ENCODE peak calls at places on chromosomes 11 and 22, in seven cellular contexts. C is ureter; B is NCI-H2107; Y is choroid plexus epithelial cell; M is HEK293T; R is stimulated activated naive CD4-positive, alpha-beta T cell; Q is hippocampal formation. O is an unnamed sample.

GRCh38 chr11:125242141-125242780 is 77.7 kb downstream of the PKNOX2 start:
- DNase-seq in C (no peak), B (no peak), Y (no peak), M (no peak), R (no peak), Q (no peak), O (no peak)

GRCh38 chr11:75800728-75801361 is 14.2 kb upstream of the UVRAG start:
- DNase-seq in C (no peak), B (no peak), Y (no peak), M (no peak), R (no peak), Q (no peak), O (no peak)

GRCh38 chr11:35531246-35531645 is 5.8 kb upstream of the PAMR1 start:
- DNase-seq in C (no peak), B (no peak), Y (no peak), M (no peak), R (no peak), Q (no peak), O (no peak)

GRCh38 chr11:12117200-12117995 is 7.0 kb downstream of the MICAL2 start:
- DNase-seq in C (no peak), B (no peak), Y (peak; percentile 61), M (no peak), R (no peak), Q (no peak), O (peak; percentile 34)

GRCh38 chr11:14422052-14422813 is 63.2 kb upstream of the RRAS2 start:
- DNase-seq in C (peak; percentile 85), B (peak; percentile 17), Y (peak; percentile 100), M (peak; percentile 27), R (no peak), Q (peak; percentile 36), O (no peak)

GRCh38 chr11:96246718-96247540 is 96.1 kb downstream of the MAML2 start:
- DNase-seq in C (no peak), B (no peak), Y (peak; percentile 78), M (no peak), R (no peak), Q (no peak), O (no peak)

GRCh38 chr11:100746448-100746847 is 59.4 kb downstream of the ARHGAP42 start:
- DNase-seq in C (no peak), B (no peak), Y (no peak), M (no peak), R (no peak), Q (no peak), O (no peak)

GRCh38 chr11:20080032-20080685 is 80.1 kb downstream of the DBX1 start:
- DNase-seq in C (no peak), B (no peak), Y (no peak), M (no peak), R (no peak), Q (no peak), O (no peak)

GRCh38 chr22:36741204-36741793 is 34.6 kb downstream of the IFT27 start:
- DNase-seq in C (no peak), B (no peak), Y (peak; percentile 13), M (peak; percentile 62), R (no peak), Q (no peak), O (no peak)

GRCh38 chr11:975824-976223 is 50.2 kb downstream of the AP2A2 start:
- DNase-seq in C (no peak), B (no peak), Y (peak; percentile 66), M (peak; percentile 52), R (no peak), Q (no peak), O (peak; percentile 25)

GRCh38 chr22:49327411-49327810 is 500.3 kb downstream of the BRD1 start:
- DNase-seq in C (peak; percentile 29), B (no peak), Y (no peak), M (no peak), R (no peak), Q (no peak), O (no peak)

GRCh38 chr11:26287067-26287518 is 44.8 kb upstream of the ANO3 start:
- DNase-seq in C (no peak), B (no peak), Y (peak; percentile 37), M (no peak), R (no peak), Q (no peak), O (no peak)

GRCh38 chr11:102239906-102240305 is 77.4 kb upstream of the BIRC3 start:
- DNase-seq in C (no peak), B (no peak), Y (no peak), M (no peak), R (no peak), Q (no peak), O (no peak)

GRCh38 chr11:93659841-93660240 is 1.6 kb upstream of the CEP295 start:
- DNase-seq in C (no peak), B (no peak), Y (no peak), M (no peak), R (no peak), Q (no peak), O (no peak)

GRCh38 chr11:86287468-86287796 is 14.6 kb upstream of the HIKESHI start:
- DNase-seq in C (no peak), B (no peak), Y (no peak), M (no peak), R (no peak), Q (no peak), O (no peak)

GRCh38 chr22:44202261-44202789 is 21.6 kb downstream of the PARVG start:
- DNase-seq in C (no peak), B (no peak), Y (peak; percentile 81), M (no peak), R (no peak), Q (no peak), O (no peak)

GRCh38 chr11:76217653-76218160 is 11.4 kb upstream of the WNT11 start:
- DNase-seq in C (no peak), B (no peak), Y (no peak), M (no peak), R (no peak), Q (no peak), O (no peak)

GRCh38 chr11:123628936-123629683 is 25.3 kb downstream of the SCN3B start:
- DNase-seq in C (peak; percentile 53), B (no peak), Y (peak; percentile 30), M (no peak), R (no peak), Q (no peak), O (no peak)

O was measured in activated CD4-positive, alpha-beta memory T cell treated with anti-CD3 and anti-CD28 coated beads for 36 hours.